ENCODE peak calls at places on chromosomes 5 and 9, in four cellular contexts. T is left ventricle myocardium inferior, V is testis, Y is tibial artery. O is an unnamed sample.

GRCh38 chr5:58322453-58322852 is 137.4 kb downstream of the PLK2 start:
- DNase-seq in T (no peak), V (no peak), Y (no peak), O (no peak)

GRCh38 chr9:99299214-99300102 is 77.4 kb downstream of the SEC61B start:
- DNase-seq in T (no peak), V (no peak), Y (no peak), O (no peak)

GRCh38 chr5:73218552-73219171 is 45.7 kb downstream of the TMEM174 start:
- DNase-seq in T (no peak), V (no peak), Y (no peak), O (no peak)

GRCh38 chr5:64229163-64229774 is 63.6 kb downstream of the RNF180 start:
- DNase-seq in T (no peak), V (no peak), Y (no peak), O (no peak)

GRCh38 chr5:163357636-163358035 is 79.8 kb upstream of the CCNG1 start:
- DNase-seq in T (no peak), V (no peak), Y (no peak), O (no peak)

GRCh38 chr5:180113660-180114303 is 42.2 kb upstream of the RNF130 start:
- DNase-seq in T (no peak), V (no peak), Y (peak; percentile 57), O (no peak)

GRCh38 chr9:134455951-134456739 is 129.9 kb downstream of the RXRA start:
- DNase-seq in T (peak; percentile 87), V (peak; percentile 72), Y (peak; percentile 93), O (no peak)

GRCh38 chr9:20781086-20781485 is 97.0 kb downstream of the FOCAD start:
- DNase-seq in T (no peak), V (no peak), Y (no peak), O (no peak)

GRCh38 chr5:135391869-135392255 is 7.2 kb downstream of the MACROH2A1 start:
- DNase-seq in T (no peak), V (no peak), Y (peak; percentile 79), O (no peak)

GRCh38 chr5:17277907-17278306 is 60.5 kb downstream of the BASP1 start:
- DNase-seq in T (no peak), V (no peak), Y (no peak), O (no peak)

GRCh38 chr5:112586596-112587062 is 151.1 kb upstream of the APC start:
- DNase-seq in T (no peak), V (no peak), Y (no peak), O (no peak)

GRCh38 chr5:106894964-106895363 is 775.8 kb downstream of the EFNA5 start:
- DNase-seq in T (no peak), V (no peak), Y (no peak), O (no peak)

GRCh38 chr5:60700347-60700815 is 415 bp upstream of the DEPDC1B start:
- DNase-seq in T (no peak), V (peak; percentile 34), Y (no peak), O (no peak)

GRCh38 chr5:178545941-178546674 is 44.1 kb downstream of the COL23A1 start:
- DNase-seq in T (no peak), V (no peak), Y (no peak), O (no peak)
- H3K27ac ChIP-seq in T (peak overlapping the region; percentile 95), V (no peak overlapping the region), Y (no peak overlapping the region), O (no peak overlapping the region)

GRCh38 chr5:67149933-67150523 is 46.6 kb downstream of the CD180 start:
- DNase-seq in T (no peak), V (no peak), Y (no peak), O (no peak)
- H3K4me3 ChIP-seq in T (peak overlapping the region; percentile 40), V (no peak overlapping the region), Y (no peak overlapping the region), O (no peak overlapping the region)

DNA sequence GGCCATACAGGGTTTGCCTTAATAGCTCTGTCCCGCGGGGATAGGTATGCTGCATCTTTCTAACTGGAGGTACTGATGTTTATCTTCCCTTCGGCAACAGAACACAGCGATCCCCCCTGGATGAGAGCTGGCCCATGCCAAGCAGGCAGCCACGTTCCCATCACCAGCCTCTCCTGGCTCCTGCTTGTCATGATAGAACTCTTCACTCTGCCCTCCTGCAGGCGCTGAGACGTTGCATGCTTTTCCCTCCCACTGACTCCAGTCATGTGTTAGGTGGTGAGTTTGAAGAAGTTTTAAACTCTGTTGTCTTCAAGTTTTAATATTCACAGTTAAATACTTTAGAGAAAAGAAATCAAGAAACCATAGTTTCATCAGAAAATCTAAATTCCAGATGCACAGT is 60.0 kb downstream of the MED27 start:
- DNase-seq in T (no peak), V (no peak), Y (no peak), O (no peak)
- H3K27ac ChIP-seq in T (no peak overlapping the region), V (no peak overlapping the region), Y (no peak overlapping the region), O (no peak overlapping the region)

DNA sequence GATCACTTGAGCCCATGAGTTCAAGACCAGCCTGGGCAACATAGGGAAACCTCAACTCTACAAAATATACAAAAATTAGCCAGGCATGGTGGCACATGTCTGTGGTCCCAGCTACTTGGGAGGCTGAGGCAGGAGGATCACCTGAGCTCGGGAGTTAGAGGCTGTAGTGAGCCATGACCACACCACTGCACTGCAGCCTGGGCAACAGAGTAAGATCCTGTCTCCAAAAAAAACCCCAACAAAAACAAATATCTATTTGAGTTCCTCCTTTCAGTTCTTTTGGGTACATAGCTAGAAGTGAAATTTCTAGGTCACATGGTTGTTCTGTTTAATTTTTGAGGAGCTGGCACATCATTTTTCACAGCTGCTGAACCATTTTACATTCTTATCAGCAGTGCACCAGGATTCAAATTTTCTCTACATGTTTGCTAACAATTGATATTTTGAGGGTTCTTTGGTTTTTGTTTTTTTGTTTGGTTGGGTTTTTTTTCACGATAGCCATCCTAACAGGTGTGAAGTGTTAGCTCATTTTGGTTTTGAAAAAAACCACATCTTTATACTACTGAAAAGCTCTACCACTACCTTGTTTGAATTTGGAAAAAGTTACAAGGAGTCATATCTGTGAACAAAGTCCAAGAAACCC is 176.9 kb upstream of the SLC12A2 start:
- DNase-seq in T (no peak), V (no peak), Y (no peak), O (no peak)
- H3K4me3 ChIP-seq in T (no peak overlapping the region), V (no peak overlapping the region), Y (no peak overlapping the region), O (no peak overlapping the region)

GRCh38 chr9:127319366-127320121 is 55.0 kb downstream of the GARNL3 start:
- DNase-seq in T (no peak), V (no peak), Y (no peak), O (no peak)

GRCh38 chr9:127320122-127320378 is 55.5 kb downstream of the GARNL3 start:
- DNase-seq in T (no peak), V (no peak), Y (no peak), O (no peak)

GRCh38 chr9:127318651-127319167 is 54.1 kb downstream of the GARNL3 start:
- DNase-seq in T (peak; percentile 25), V (no peak), Y (no peak), O (no peak)

DNA sequence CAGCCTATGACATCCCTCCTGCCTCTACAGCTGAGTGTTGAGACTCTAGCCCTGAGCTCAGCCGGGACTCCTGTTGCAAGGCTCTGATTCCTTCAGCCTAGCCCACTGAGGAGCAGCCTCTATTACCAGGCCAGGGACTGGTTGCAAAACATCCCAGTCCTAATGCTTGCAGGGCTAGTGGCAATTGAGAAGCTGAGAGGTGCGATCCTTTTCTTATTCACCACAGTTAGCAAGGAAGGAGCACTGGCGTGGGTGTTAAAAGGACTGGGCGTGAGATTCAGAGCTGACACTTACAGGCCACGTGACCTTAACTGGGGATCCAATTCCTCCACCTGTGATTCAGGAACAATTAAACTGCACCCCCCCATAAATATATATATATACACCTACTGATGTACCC is 58.8 kb downstream of the GARNL3 start:
- DNase-seq in T (no peak), V (no peak), Y (no peak), O (no peak)
- H3K27ac ChIP-seq in T (no peak overlapping the region), V (no peak overlapping the region), Y (peak overlapping the region; percentile 55), O (no peak overlapping the region)

GRCh38 chr9:72467766-72468738 is 53.4 kb upstream of the TMC1 start:
- DNase-seq in T (no peak), V (no peak), Y (no peak), O (no peak)
- H3K4me3 ChIP-seq in T (no peak overlapping the region), V (no peak overlapping the region), Y (no peak overlapping the region), O (no peak overlapping the region)

GRCh38 chr5:124648902-124649467 is 97.5 kb downstream of the ZNF608 start:
- DNase-seq in T (no peak), V (no peak), Y (no peak), O (no peak)

GRCh38 chr5:124651663-124652513 is 94.6 kb downstream of the ZNF608 start:
- DNase-seq in T (peak; percentile 86), V (peak; percentile 90), Y (peak; percentile 85), O (peak; percentile 81)

GRCh38 chr5:124647393-124647792 is 99.0 kb downstream of the ZNF608 start:
- DNase-seq in T (no peak), V (no peak), Y (no peak), O (no peak)

GRCh38 chr5:124650960-124651662 is 95.3 kb downstream of the ZNF608 start:
- DNase-seq in T (no peak), V (no peak), Y (no peak), O (no peak)

DNA sequence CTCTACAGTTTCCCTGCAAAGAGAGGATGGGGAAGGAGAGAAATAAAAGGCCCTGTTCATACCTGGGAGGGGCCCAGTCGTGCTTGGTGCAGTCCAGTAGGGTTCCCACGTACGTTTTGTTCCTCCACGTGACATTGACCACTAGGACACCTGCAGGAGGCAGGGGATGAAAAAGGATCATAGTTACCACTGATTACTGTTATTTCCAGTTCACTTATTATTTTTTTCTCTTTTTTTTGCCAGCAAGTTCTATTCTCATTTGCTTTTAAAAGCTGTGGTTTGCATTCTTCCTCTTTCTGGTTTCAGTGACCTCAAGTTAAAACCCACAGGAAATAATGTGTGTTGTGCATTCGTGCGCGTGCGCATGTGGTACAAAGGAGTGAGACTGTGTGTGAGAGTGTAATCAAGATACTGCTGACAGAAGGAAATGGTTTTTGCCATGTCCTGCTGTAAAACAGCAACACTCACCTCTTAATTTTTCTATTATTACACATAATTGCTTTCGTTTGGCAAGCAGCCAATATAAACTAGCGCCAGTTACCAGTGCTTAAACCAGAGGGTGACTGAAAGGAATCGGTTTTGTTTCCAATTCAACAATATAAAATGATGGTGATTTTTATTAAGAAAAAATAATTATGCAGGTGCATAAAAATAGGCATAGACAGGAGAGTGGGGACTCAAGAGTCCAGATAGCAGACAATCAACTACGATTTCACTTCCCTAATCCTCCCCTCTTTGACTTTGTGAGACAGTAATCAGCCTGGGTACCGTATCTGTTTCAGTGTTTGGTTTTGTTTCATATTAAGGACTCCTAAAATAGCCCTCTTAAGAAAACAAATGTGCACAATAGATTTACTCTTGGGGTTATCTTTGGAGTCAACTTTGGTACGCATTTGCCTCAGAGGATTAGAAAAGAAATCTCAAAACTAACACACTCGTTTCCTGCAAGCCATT is 96.6 kb downstream of the ZNF608 start:
- DNase-seq in T (peak; percentile 73), V (peak; percentile 47), Y (peak; percentile 76), O (no peak)
- H3K27ac ChIP-seq in T (peak overlapping the region; percentile 90), V (no peak overlapping the region), Y (no peak overlapping the region), O (peak overlapping the region; percentile 21)

DNA sequence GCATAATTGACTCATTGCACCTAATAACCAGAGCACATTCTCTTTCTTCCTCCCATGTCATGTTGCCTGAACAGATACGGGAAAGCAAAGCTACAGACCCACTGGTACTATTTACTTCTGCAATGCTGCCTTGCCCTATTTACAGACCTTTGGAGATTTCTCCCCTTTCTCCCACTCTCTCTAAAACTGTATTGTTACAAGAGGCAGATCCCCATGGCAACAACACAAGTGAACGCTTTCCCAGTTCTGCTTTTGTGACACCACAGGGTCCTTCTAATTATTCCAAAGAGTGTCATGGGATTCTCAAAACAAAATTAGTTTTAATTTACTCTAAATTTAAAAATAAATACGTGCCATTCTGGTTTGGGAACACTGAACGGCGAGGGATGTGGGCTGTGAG is 104.7 kb downstream of the KCTD16 start:
- DNase-seq in T (no peak), V (no peak), Y (no peak), O (no peak)
- H3K4me3 ChIP-seq in T (no peak overlapping the region), V (no peak overlapping the region), Y (no peak overlapping the region), O (no peak overlapping the region)

GRCh38 chr5:132205385-132206125 is 22.1 kb downstream of the P4HA2 start:
- DNase-seq in T (peak; percentile 41), V (no peak), Y (no peak), O (peak; percentile 63)
- H3K27ac ChIP-seq in T (peak overlapping the region; percentile 78), V (no peak overlapping the region), Y (peak overlapping the region; percentile 49), O (peak overlapping the region; percentile 81)